ENCODE peak calls at places on chromosomes 11 and 22, in four cellular contexts. Q is HepG2, K is K562, V is GM12878. A is an unnamed sample.

GRCh38 chr22:46846832-46847355 is 84.4 kb downstream of the TBC1D22A start:
- DNase-seq in Q (no peak), K (no peak), V (no peak), A (peak; percentile 29)

GRCh38 chr22:28172948-28173360 is 253.9 kb upstream of the PITPNB start:
- DNase-seq in Q (no peak), K (no peak), V (no peak), A (no peak)

GRCh38 chr11:42595856-42596255 is 715.9 kb upstream of the API5 start:
- DNase-seq in Q (no peak), K (no peak), V (no peak), A (no peak)

GRCh38 chr11:24509114-24509513 is 12.3 kb downstream of the LUZP2 start:
- DNase-seq in Q (no peak), K (no peak), V (no peak), A (no peak)

GRCh38 chr11:47587733-47588326 is 1.4 kb downstream of the FAM180B start:
- DNase-seq in Q (no peak), K (no peak), V (no peak), A (no peak)

GRCh38 chr11:19974886-19975285 is 185.4 kb downstream of the DBX1 start:
- DNase-seq in Q (no peak), K (peak; percentile 38), V (no peak), A (no peak)

GRCh38 chr11:33747969-33748368 is 11.7 kb upstream of the CD59 start:
- DNase-seq in Q (no peak), K (no peak), V (no peak), A (no peak)

GRCh38 chr11:36453678-36454077 is 56.4 kb downstream of the TRAF6 start:
- DNase-seq in Q (no peak), K (no peak), V (no peak), A (no peak)

GRCh38 chr11:65718964-65719492 is 1.6 kb downstream of the RNASEH2C start:
- DNase-seq in Q (no peak), K (peak; percentile 24), V (no peak), A (no peak)

GRCh38 chr11:9498457-9499078 is 37.8 kb downstream of the ZNF143 start:
- DNase-seq in Q (peak; percentile 23), K (no peak), V (no peak), A (no peak)

GRCh38 chr11:120912504-120912903 is 111.4 kb upstream of the TBCEL start:
- DNase-seq in Q (peak; percentile 36), K (no peak), V (no peak), A (no peak)

GRCh38 chr11:2109541-2110019 is 29.6 kb downstream of the IGF2 start:
- DNase-seq in Q (peak; percentile 23), K (no peak), V (no peak), A (no peak)

GRCh38 chr11:58318532-58318931 is 40.3 kb downstream of the OR5B17 start:
- DNase-seq in Q (no peak), K (no peak), V (no peak), A (no peak)

GRCh38 chr11:134945993-134946392 is 534.0 kb upstream of the B3GAT1 start:
- DNase-seq in Q (no peak), K (no peak), V (no peak), A (no peak)

GRCh38 chr11:130383363-130384168 is 44.8 kb downstream of the ADAMTS8 start:
- DNase-seq in Q (peak; percentile 44), K (no peak), V (no peak), A (peak; percentile 66)

GRCh38 chr22:36544107-36544620 is 15.2 kb upstream of the EIF3D start:
- DNase-seq in Q (no peak), K (no peak), V (no peak), A (no peak)

GRCh38 chr11:124536520-124536919 is 6.9 kb downstream of the OR8B12 start:
- DNase-seq in Q (peak; percentile 69), K (no peak), V (no peak), A (peak; percentile 59)

GRCh38 chr22:19984201-19984753 is 32.3 kb downstream of the ARVCF start:
- DNase-seq in Q (no peak), K (no peak), V (no peak), A (no peak)

GRCh38 chr11:134529212-134530096 is 117.4 kb upstream of the B3GAT1 start:
- DNase-seq in Q (no peak), K (no peak), V (no peak), A (no peak)

GRCh38 chr22:30327864-30328345 is 1.2 kb upstream of the TBC1D10A start:
- DNase-seq in Q (peak; percentile 53), K (peak; percentile 27), V (no peak), A (no peak)

GRCh38 chr11:1232328-1233321 is 9.8 kb downstream of the MUC5B start:
- DNase-seq in Q (no peak), K (no peak), V (no peak), A (no peak)

GRCh38 chr22:31496735-31497146 is 405 bp downstream of the SFI1 start:
- DNase-seq in Q (no peak), K (no peak), V (no peak), A (no peak)

GRCh38 chr22:45709004-45709739 is 37.5 kb downstream of the ATXN10 start:
- DNase-seq in Q (peak; percentile 59), K (no peak), V (no peak), A (no peak)
- TF ChIP-seq EP300 in Q (no peak), K (no peak), V (no peak), A (no peak)

GRCh38 chr11:75562048-75562835 is at the start of gene SERPINH1:
- DNase-seq in Q (peak; percentile 81), K (peak; percentile 86), V (peak; percentile 58), A (no peak)
- TF ChIP-seq SP1 in Q (no peak), K (peak; percentile 18), V (peak; percentile 30), A (no peak)

GRCh38 chr11:111417766-111418435 is 38.8 kb upstream of the POU2AF1 start:
- DNase-seq in Q (no peak), K (no peak), V (peak; percentile 96), A (no peak)
- TF ChIP-seq EP300 in Q (no peak), K (no peak), V (peak; percentile 94), A (no peak)

GRCh38 chr11:117979481-117980211 is 6.5 kb upstream of the IL10RA start:
- DNase-seq in Q (no peak), K (no peak), V (peak; percentile 82), A (no peak)
- TF ChIP-seq SP1 in Q (no peak), K (no peak), V (no peak), A (no peak)

DNA sequence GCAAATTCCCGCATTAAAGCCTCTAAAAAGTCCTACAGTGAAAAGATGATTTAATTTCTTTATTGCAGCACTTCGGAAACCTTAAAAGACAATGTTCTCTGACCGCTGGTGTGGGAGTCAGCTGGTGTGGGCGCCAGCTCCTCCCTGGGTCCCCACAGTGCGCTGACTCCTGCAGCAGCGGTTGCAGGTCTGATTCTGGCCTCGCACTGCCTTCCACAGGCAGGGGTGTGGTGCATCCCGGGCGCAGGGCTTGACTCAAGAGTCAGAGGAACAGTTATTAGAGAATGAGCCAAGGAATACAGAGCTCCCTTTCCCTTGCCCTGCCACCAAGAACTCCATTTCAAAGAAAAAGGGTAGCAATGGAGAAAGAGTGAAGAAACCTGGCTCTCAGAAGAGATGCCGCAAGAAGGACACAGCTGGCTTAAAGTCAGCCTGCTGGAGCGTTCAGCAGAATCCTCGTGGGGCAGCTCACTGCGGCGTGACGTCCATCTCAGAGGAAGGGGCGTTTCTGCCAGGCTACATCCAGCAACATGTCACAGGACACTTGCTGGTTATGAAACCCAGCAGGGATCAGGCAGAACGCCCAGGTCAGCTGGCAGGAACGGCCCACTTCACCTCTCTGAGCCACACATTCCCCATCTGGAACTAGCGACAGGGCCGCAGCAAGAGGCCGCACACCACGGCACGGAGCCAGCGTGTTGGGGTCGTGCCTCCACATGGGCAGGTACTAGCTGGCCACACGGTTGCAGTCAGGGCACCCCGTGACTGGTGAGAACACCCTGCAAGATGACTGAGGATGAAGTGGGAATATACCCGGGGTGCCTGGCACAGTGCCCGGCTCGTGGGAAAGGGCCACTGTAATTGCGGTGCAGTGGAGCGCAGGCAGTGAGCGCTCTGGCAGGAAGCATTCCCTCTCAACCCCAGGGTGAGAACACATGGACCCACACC is 18.1 kb upstream of the EFCAB6 start:
- DNase-seq in Q (no peak), K (no peak), V (no peak), A (no peak)
- TF ChIP-seq EP300 in Q (no peak), K (no peak), V (no peak), A (no peak)

GRCh38 chr11:119433369-119433749 is 10.4 kb upstream of the THY1 start:
- DNase-seq in Q (no peak), K (no peak), V (no peak), A (no peak)
- TF ChIP-seq SP1 in Q (no peak), K (no peak), V (no peak), A (no peak)

GRCh38 chr11:11949482-11949881 is 58.9 kb downstream of the DKK3 start:
- DNase-seq in Q (no peak), K (no peak), V (no peak), A (no peak)

GRCh38 chr11:11947825-11948224 is 60.6 kb downstream of the DKK3 start:
- DNase-seq in Q (no peak), K (no peak), V (no peak), A (no peak)

GRCh38 chr11:11956006-11956405 is 52.4 kb downstream of the DKK3 start:
- DNase-seq in Q (no peak), K (no peak), V (no peak), A (no peak)

GRCh38 chr11:11948242-11948947 is 60.0 kb downstream of the DKK3 start:
- DNase-seq in Q (peak; percentile 63), K (no peak), V (no peak), A (no peak)

DNA sequence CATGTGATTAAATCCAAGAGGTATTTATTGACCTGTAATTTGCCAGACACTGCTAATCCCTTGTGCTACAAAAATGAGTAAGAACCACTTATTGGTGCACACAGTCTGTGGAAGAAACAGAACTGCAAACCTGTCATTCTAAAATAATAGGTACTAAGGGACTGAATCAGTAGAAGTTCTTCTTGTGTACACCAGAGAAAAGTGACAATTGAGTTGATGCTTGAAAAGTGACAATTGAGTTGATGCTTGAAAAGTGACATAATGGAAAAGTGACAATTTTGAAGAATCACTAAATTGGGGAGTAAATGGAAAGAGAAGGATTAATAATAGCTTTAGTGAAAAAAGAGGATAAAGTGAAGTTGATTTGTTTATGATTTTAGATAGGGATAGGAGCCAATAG is 56.4 kb downstream of the DKK3 start:
- DNase-seq in Q (no peak), K (no peak), V (no peak), A (no peak)
- TF ChIP-seq EP300 in Q (no peak), K (no peak), V (no peak), A (no peak)

A was measured in H1.